ENCODE peak calls at places on chromosome 18, in five cellular contexts. K is T-helper 1 cell; N is activated CD4-positive, CD25-positive, alpha-beta regulatory T cell; U is HCT116; H is activated T-cell treated with anti-CD3 and anti-CD28 coated beads for 48 hours. X is an unnamed sample.

GRCh38 chr18:33914399-33914798 is 310.3 kb downstream of the NOL4 start:
- DNase-seq in K (no peak), N (no peak), U (no peak), H (no peak), X (no peak)

GRCh38 chr18:57575542-57575941 is 11.0 kb downstream of the FECH start:
- DNase-seq in K (no peak), N (no peak), U (no peak), H (no peak), X (no peak)

GRCh38 chr18:74497308-74497640 is 1.1 kb downstream of the CNDP2 start:
- DNase-seq in K (no peak), N (no peak), U (no peak), H (no peak), X (no peak)

GRCh38 chr18:58615150-58616132 is 13.4 kb downstream of the ALPK2 start:
- DNase-seq in K (no peak), N (peak), U (no peak), H (peak), X (no peak)

GRCh38 chr18:13558790-13559189 is 167.6 kb downstream of the FAM210A start:
- DNase-seq in K (no peak), N (no peak), U (no peak), H (no peak), X (no peak)

GRCh38 chr18:49658871-49659378 is 97.1 kb downstream of the LIPG start:
- DNase-seq in K (no peak), N (no peak), U (no peak), H (no peak), X (no peak)

GRCh38 chr18:54762386-54762785 is 65.9 kb upstream of the RAB27B start:
- DNase-seq in K (no peak), N (no peak), U (no peak), H (no peak), X (no peak)

GRCh38 chr18:48576454-48576766 is 37.6 kb downstream of the CTIF start:
- DNase-seq in K (no peak), N (no peak), U (no peak), H (no peak), X (no peak)

GRCh38 chr18:36634573-36635216 is 194.1 kb downstream of the TPGS2 start:
- DNase-seq in K (no peak), N (no peak), U (no peak), H (no peak), X (no peak)

GRCh38 chr18:66646622-66647021 is 42.7 kb upstream of the CDH19 start:
- DNase-seq in K (no peak), N (no peak), U (no peak), H (no peak), X (no peak)

GRCh38 chr18:3758531-3758930 is 308.6 kb downstream of the TGIF1 start:
- DNase-seq in K (no peak), N (no peak), U (peak), H (no peak), X (peak)

GRCh38 chr18:36309436-36310391 is 12.2 kb downstream of the FHOD3 start:
- DNase-seq in K (no peak), N (no peak), U (peak), H (no peak), X (peak)

GRCh38 chr18:80097201-80097600 is 11.9 kb upstream of the ADNP2 start:
- DNase-seq in K (no peak), N (no peak), U (no peak), H (no peak), X (no peak)

GRCh38 chr18:3726241-3726951 is 276.4 kb downstream of the TGIF1 start:
- DNase-seq in K (no peak), N (no peak), U (no peak), H (no peak), X (no peak)

GRCh38 chr18:4181882-4182568 is 273.1 kb downstream of the DLGAP1 start:
- DNase-seq in K (no peak), N (no peak), U (no peak), H (no peak), X (no peak)

GRCh38 chr18:49174478-49174877 is 223.7 kb upstream of the SMAD7 start:
- DNase-seq in K (no peak), N (no peak), U (no peak), H (no peak), X (no peak)

X was measured in PC-9.